ENCODE peak calls at places on chromosome 2, in ten cellular contexts. H, M, X, J, P, N, V, Z, O and G are unnamed samples.

GRCh38 chr2:191631754-191632153 is 46.2 kb upstream of the NABP1 start:
- DNase-seq in H (no peak), M (peak), X (peak), J (no peak), P (peak), N (peak), V (peak), Z (peak), O (peak), G (peak)

GRCh38 chr2:98816281-98816680 is 85.3 kb upstream of the MGAT4A start:
- DNase-seq in H (peak), M (no peak), X (no peak), J (no peak), P (no peak), N (no peak), V (no peak), Z (no peak), O (no peak), G (no peak)

GRCh38 chr2:60515751-60516226 is 37.7 kb downstream of the BCL11A start:
- DNase-seq in H (no peak), M (peak), X (peak), J (peak), P (peak), N (peak), V (no peak), Z (peak), O (peak), G (no peak)

GRCh38 chr2:25402477-25402876 is 60.8 kb upstream of the DNMT3A start:
- DNase-seq in H (no peak), M (no peak), X (no peak), J (no peak), P (no peak), N (no peak), V (no peak), Z (no peak), O (no peak), G (no peak)

GRCh38 chr2:20012282-20013060 is at the start of gene MATN3:
- DNase-seq in H (no peak), M (peak), X (peak), J (peak), P (peak), N (peak), V (peak), Z (peak), O (no peak), G (peak)

GRCh38 chr2:33212151-33212550 is 264.3 kb upstream of the RASGRP3 start:
- DNase-seq in H (no peak), M (no peak), X (peak), J (no peak), P (peak), N (peak), V (no peak), Z (peak), O (peak), G (peak)

GRCh38 chr2:46615555-46616487 is 136.5 kb downstream of the TMEM247 start:
- DNase-seq in H (no peak), M (peak), X (no peak), J (no peak), P (peak), N (peak), V (no peak), Z (no peak), O (no peak), G (peak)

GRCh38 chr2:173553589-173553988 is 198.9 kb downstream of the CDCA7 start:
- DNase-seq in H (no peak), M (peak), X (peak), J (no peak), P (no peak), N (no peak), V (no peak), Z (no peak), O (no peak), G (no peak)